ENCODE peak calls at places on chromosomes 13 and 19, in five cellular contexts. One of them, this sample, is unnamed.

GRCh38 chr19:35223084-35223790 is 5.3 kb downstream of the FAM187B start:
- DNase-seq in fibroblast of lung: no peak
- DNase-seq in suprapubic skin: peak; percentile 52
- DNase-seq in fibroblast of pulmonary artery: no peak
- DNase-seq in HL-60: peak; percentile 33
- DNase-seq in this sample: no peak

GRCh38 chr13:19737844-19738557 is 44.7 kb downstream of the PSPC1 start:
- DNase-seq in fibroblast of lung: peak; percentile 24
- DNase-seq in suprapubic skin: no peak
- DNase-seq in fibroblast of pulmonary artery: peak; percentile 20
- DNase-seq in HL-60: no peak
- DNase-seq in this sample: no peak

GRCh38 chr13:101218484-101218883 is 197.8 kb downstream of the NALCN start:
- DNase-seq in fibroblast of lung: no peak
- DNase-seq in suprapubic skin: no peak
- DNase-seq in fibroblast of pulmonary artery: no peak
- DNase-seq in HL-60: no peak
- DNase-seq in this sample: no peak

GRCh38 chr13:99363391-99363790 is 56.2 kb upstream of the GPR183 start:
- DNase-seq in fibroblast of lung: no peak
- DNase-seq in suprapubic skin: peak; percentile 61
- DNase-seq in fibroblast of pulmonary artery: no peak
- DNase-seq in HL-60: no peak
- DNase-seq in this sample: no peak

GRCh38 chr13:83984793-83985192 is 102.5 kb upstream of the SLITRK1 start:
- DNase-seq in fibroblast of lung: no peak
- DNase-seq in suprapubic skin: no peak
- DNase-seq in fibroblast of pulmonary artery: no peak
- DNase-seq in HL-60: no peak
- DNase-seq in this sample: no peak

GRCh38 chr13:45747071-45747470 is 45.0 kb downstream of the CBY2 start:
- DNase-seq in fibroblast of lung: no peak
- DNase-seq in suprapubic skin: no peak
- DNase-seq in fibroblast of pulmonary artery: no peak
- DNase-seq in HL-60: peak; percentile 73
- DNase-seq in this sample: no peak

GRCh38 chr19:48896191-48896720 is 2.3 kb downstream of the TULP2 start:
- DNase-seq in fibroblast of lung: peak; percentile 39
- DNase-seq in suprapubic skin: peak; percentile 89
- DNase-seq in fibroblast of pulmonary artery: peak; percentile 43
- DNase-seq in HL-60: no peak
- DNase-seq in this sample: peak; percentile 71

GRCh38 chr19:43624933-43625332 is 5.5 kb upstream of the ZNF428 start:
- DNase-seq in fibroblast of lung: no peak
- DNase-seq in suprapubic skin: no peak
- DNase-seq in fibroblast of pulmonary artery: peak; percentile 56
- DNase-seq in HL-60: peak; percentile 77
- DNase-seq in this sample: peak; percentile 63

GRCh38 chr19:39497850-39498261 is 891 bp upstream of the DLL3 start:
- DNase-seq in fibroblast of lung: peak; percentile 24
- DNase-seq in suprapubic skin: no peak
- DNase-seq in fibroblast of pulmonary artery: peak; percentile 29
- DNase-seq in HL-60: no peak
- DNase-seq in this sample: peak; percentile 49

GRCh38 chr19:43984687-43985000 is 656 bp downstream of the ZNF155 start:
- DNase-seq in fibroblast of lung: no peak
- DNase-seq in suprapubic skin: no peak
- DNase-seq in fibroblast of pulmonary artery: no peak
- DNase-seq in HL-60: peak; percentile 12
- DNase-seq in this sample: peak; percentile 24

GRCh38 chr19:31256601-31256990 is 92.6 kb downstream of the TSHZ3 start:
- DNase-seq in fibroblast of lung: no peak
- DNase-seq in suprapubic skin: no peak
- DNase-seq in fibroblast of pulmonary artery: no peak
- DNase-seq in HL-60: no peak
- DNase-seq in this sample: no peak

GRCh38 chr19:33577947-33578346 is 43.8 kb upstream of the CHST8 start:
- DNase-seq in fibroblast of lung: no peak
- DNase-seq in suprapubic skin: no peak
- DNase-seq in fibroblast of pulmonary artery: no peak
- DNase-seq in HL-60: no peak
- DNase-seq in this sample: no peak

GRCh38 chr19:55550321-55550650 is 4.9 kb upstream of the SBK3 start:
- DNase-seq in fibroblast of lung: peak; percentile 65
- DNase-seq in suprapubic skin: no peak
- DNase-seq in fibroblast of pulmonary artery: no peak
- DNase-seq in HL-60: no peak
- DNase-seq in this sample: no peak

GRCh38 chr13:38530492-38530891 is 156.4 kb upstream of the FREM2 start:
- DNase-seq in fibroblast of lung: peak; percentile 3
- DNase-seq in suprapubic skin: no peak
- DNase-seq in fibroblast of pulmonary artery: peak; percentile 53
- DNase-seq in HL-60: no peak
- DNase-seq in this sample: no peak

GRCh38 chr13:114311387-114311786 is 2.9 kb upstream of the CHAMP1 start:
- DNase-seq in fibroblast of lung: no peak
- DNase-seq in suprapubic skin: no peak
- DNase-seq in fibroblast of pulmonary artery: no peak
- DNase-seq in HL-60: no peak
- DNase-seq in this sample: no peak

GRCh38 chr19:5281588-5281987 is 59.0 kb downstream of the PTPRS start:
- DNase-seq in fibroblast of lung: no peak
- DNase-seq in suprapubic skin: peak; percentile 89
- DNase-seq in fibroblast of pulmonary artery: no peak
- DNase-seq in HL-60: no peak
- DNase-seq in this sample: peak; percentile 76

GRCh38 chr13:76934671-76935070 is 13.6 kb upstream of the ACOD1 start:
- DNase-seq in fibroblast of lung: no peak
- DNase-seq in suprapubic skin: no peak
- DNase-seq in fibroblast of pulmonary artery: no peak
- DNase-seq in HL-60: no peak
- DNase-seq in this sample: no peak

GRCh38 chr19:3949294-3949693 is 16.4 kb downstream of the NMRK2 start:
- DNase-seq in fibroblast of lung: no peak
- DNase-seq in suprapubic skin: no peak
- DNase-seq in fibroblast of pulmonary artery: no peak
- DNase-seq in HL-60: no peak
- DNase-seq in this sample: no peak

GRCh38 chr13:27830010-27830409 is 37.7 kb downstream of the GSX1 start:
- DNase-seq in fibroblast of lung: peak; percentile 11
- DNase-seq in suprapubic skin: no peak
- DNase-seq in fibroblast of pulmonary artery: peak; percentile 30
- DNase-seq in HL-60: peak; percentile 47
- DNase-seq in this sample: peak; percentile 48

GRCh38 chr13:43238341-43239083 is 215.1 kb downstream of the DNAJC15 start:
- DNase-seq in fibroblast of lung: no peak
- DNase-seq in suprapubic skin: no peak
- DNase-seq in fibroblast of pulmonary artery: no peak
- DNase-seq in HL-60: no peak
- DNase-seq in this sample: no peak

GRCh38 chr19:460877-461609 is at the start of gene SHC2:
- DNase-seq in fibroblast of lung: no peak
- DNase-seq in suprapubic skin: no peak
- DNase-seq in fibroblast of pulmonary artery: no peak
- DNase-seq in HL-60: no peak
- DNase-seq in this sample: peak; percentile 54

GRCh38 chr13:43363156-43363918 is 340.0 kb downstream of the DNAJC15 start:
- DNase-seq in fibroblast of lung: peak; percentile 81
- DNase-seq in suprapubic skin: no peak
- DNase-seq in fibroblast of pulmonary artery: peak; percentile 67
- DNase-seq in HL-60: no peak
- DNase-seq in this sample: no peak

GRCh38 chr13:32594339-32594738 is 8.1 kb downstream of the PDS5B start:
- DNase-seq in fibroblast of lung: peak; percentile 39
- DNase-seq in suprapubic skin: no peak
- DNase-seq in fibroblast of pulmonary artery: peak; percentile 36
- DNase-seq in HL-60: no peak
- DNase-seq in this sample: no peak

GRCh38 chr19:43777163-43777700 is 3.5 kb downstream of the KCNN4 start:
- DNase-seq in fibroblast of lung: peak; percentile 82
- DNase-seq in suprapubic skin: no peak
- DNase-seq in fibroblast of pulmonary artery: no peak
- DNase-seq in HL-60: peak; percentile 94
- DNase-seq in this sample: no peak

DNA sequence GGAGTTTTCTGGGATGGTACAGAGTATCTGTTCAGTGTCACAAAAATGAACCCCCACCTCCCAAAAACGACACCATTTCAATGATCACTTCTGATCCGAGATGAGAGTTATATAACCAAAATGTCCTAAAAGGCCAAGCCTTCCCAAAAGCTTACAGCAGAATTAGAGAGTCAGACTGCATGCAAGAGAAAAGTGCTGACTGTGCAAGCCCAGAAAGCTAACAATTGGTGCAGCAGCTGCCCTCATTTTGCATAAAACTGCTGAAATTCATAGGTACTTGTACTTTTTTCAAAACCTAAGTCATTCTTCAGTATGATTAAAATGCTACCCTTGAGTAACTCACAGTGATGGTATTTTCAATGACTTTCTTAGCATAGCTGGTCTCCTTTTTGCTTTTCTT is 819.6 kb upstream of the ARGLU1 start:
- DNase-seq in fibroblast of lung: no peak
- DNase-seq in suprapubic skin: no peak
- DNase-seq in fibroblast of pulmonary artery: no peak
- DNase-seq in HL-60: no peak
- DNase-seq in this sample: no peak
- H3K4me3 ChIP-seq in fibroblast of lung: no peak overlapping the region
- H3K4me3 ChIP-seq in suprapubic skin: no peak overlapping the region
- H3K4me3 ChIP-seq in fibroblast of pulmonary artery: no peak overlapping the region
- H3K4me3 ChIP-seq in HL-60: no peak overlapping the region
- H3K4me3 ChIP-seq in this sample: no peak overlapping the region

DNA sequence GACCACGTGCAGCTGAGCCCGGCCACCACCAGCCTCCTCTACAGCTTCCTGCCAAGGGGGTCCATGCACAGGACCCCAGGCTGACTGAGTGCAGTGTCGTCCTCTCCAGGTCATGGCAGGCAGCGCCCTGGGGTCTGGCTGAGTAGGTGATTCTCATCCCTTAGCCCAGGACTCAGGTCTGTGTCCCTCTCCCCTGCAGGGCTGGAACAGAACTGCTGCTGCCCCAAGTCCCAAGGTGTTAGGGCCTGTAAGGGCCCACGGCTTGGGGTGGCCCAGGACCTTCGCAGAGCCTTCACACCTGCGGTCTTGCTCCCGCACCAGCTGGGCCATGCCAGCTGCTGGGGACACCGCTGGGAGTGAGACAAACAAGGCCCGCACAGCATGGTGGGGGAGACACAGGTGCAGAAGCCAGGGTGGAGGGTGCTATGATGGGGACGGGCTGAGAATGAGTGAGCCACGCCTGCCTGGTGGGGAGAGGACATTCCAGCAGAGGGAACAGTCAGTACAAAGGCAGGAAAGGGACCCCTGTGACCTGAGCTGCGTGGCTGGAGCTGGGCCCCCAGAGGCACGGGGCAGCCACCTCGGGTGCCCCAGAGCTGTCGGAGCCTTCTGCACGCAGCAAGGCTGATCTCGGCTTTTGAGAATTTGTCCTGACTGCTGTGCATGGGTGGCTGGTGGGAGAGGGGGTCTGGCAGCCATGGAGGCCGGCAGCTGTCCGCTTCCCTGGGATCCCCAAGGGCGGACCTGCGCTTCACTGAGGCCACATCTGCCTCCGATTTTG is 11.9 kb downstream of the PLEKHF1 start:
- DNase-seq in fibroblast of lung: no peak
- DNase-seq in suprapubic skin: no peak
- DNase-seq in fibroblast of pulmonary artery: no peak
- DNase-seq in HL-60: no peak
- DNase-seq in this sample: no peak
- TF ChIP-seq CTCF in fibroblast of lung: no peak
- TF ChIP-seq CTCF in suprapubic skin: no peak
- TF ChIP-seq CTCF in fibroblast of pulmonary artery: no peak
- TF ChIP-seq CTCF in HL-60: no peak
- TF ChIP-seq CTCF in this sample: no peak

GRCh38 chr13:48232420-48233096 is 448 bp upstream of the ITM2B start:
- DNase-seq in fibroblast of lung: no peak
- DNase-seq in suprapubic skin: peak; percentile 82
- DNase-seq in fibroblast of pulmonary artery: no peak
- DNase-seq in HL-60: peak; percentile 40
- DNase-seq in this sample: no peak

GRCh38 chr13:48233097-48233885 is at the start of gene ITM2B:
- DNase-seq in fibroblast of lung: peak; percentile 72
- DNase-seq in suprapubic skin: peak; percentile 86
- DNase-seq in fibroblast of pulmonary artery: peak; percentile 74
- DNase-seq in HL-60: peak; percentile 72
- DNase-seq in this sample: peak; percentile 86

GRCh38 chr13:48231080-48231479 is 1.9 kb upstream of the ITM2B start:
- DNase-seq in fibroblast of lung: peak; percentile 40
- DNase-seq in suprapubic skin: no peak
- DNase-seq in fibroblast of pulmonary artery: peak; percentile 78
- DNase-seq in HL-60: no peak
- DNase-seq in this sample: no peak

GRCh38 chr13:48230541-48230940 is 2.5 kb upstream of the ITM2B start:
- DNase-seq in fibroblast of lung: no peak
- DNase-seq in suprapubic skin: no peak
- DNase-seq in fibroblast of pulmonary artery: no peak
- DNase-seq in HL-60: no peak
- DNase-seq in this sample: no peak

DNA sequence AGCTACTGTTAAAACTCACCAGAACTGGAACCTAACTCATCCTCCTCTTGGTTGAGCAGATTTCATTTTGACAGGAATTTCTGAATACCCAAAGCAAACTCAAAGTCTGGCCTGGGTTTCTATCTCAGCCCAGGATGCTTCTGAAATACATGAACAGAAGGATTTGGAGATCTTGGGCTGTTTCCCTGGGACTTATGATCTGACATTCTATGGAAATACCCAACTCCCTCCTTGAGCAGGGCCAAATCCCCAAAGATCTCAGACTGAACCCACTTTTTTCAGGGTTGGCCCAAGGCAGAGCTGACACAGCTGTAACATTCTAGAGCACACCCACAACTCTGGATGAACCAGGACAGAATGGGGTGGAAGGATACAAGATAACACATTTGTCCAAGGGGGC is 1.1 kb upstream of the ITM2B start:
- DNase-seq in fibroblast of lung: no peak
- DNase-seq in suprapubic skin: no peak
- DNase-seq in fibroblast of pulmonary artery: no peak
- DNase-seq in HL-60: no peak
- DNase-seq in this sample: no peak
- H3K4me3 ChIP-seq in fibroblast of lung: no peak overlapping the region
- H3K4me3 ChIP-seq in suprapubic skin: no peak overlapping the region
- H3K4me3 ChIP-seq in fibroblast of pulmonary artery: no peak overlapping the region
- H3K4me3 ChIP-seq in HL-60: no peak overlapping the region
- H3K4me3 ChIP-seq in this sample: no peak overlapping the region

GRCh38 chr13:109999659-110000533 is 213.5 kb upstream of the IRS2 start:
- DNase-seq in fibroblast of lung: no peak
- DNase-seq in suprapubic skin: peak; percentile 55
- DNase-seq in fibroblast of pulmonary artery: no peak
- DNase-seq in HL-60: no peak
- DNase-seq in this sample: no peak

GRCh38 chr13:109998030-109998429 is 211.6 kb upstream of the IRS2 start:
- DNase-seq in fibroblast of lung: no peak
- DNase-seq in suprapubic skin: no peak
- DNase-seq in fibroblast of pulmonary artery: no peak
- DNase-seq in HL-60: no peak
- DNase-seq in this sample: no peak

GRCh38 chr13:110000534-110001345 is 214.4 kb upstream of the IRS2 start:
- DNase-seq in fibroblast of lung: peak; percentile 35
- DNase-seq in suprapubic skin: no peak
- DNase-seq in fibroblast of pulmonary artery: no peak
- DNase-seq in HL-60: no peak
- DNase-seq in this sample: no peak

GRCh38 chr13:109996404-109996960 is 210.1 kb upstream of the IRS2 start:
- DNase-seq in fibroblast of lung: no peak
- DNase-seq in suprapubic skin: no peak
- DNase-seq in fibroblast of pulmonary artery: no peak
- DNase-seq in HL-60: no peak
- DNase-seq in this sample: no peak

GRCh38 chr13:109998808-109999528 is 212.6 kb upstream of the IRS2 start:
- DNase-seq in fibroblast of lung: peak; percentile 90
- DNase-seq in suprapubic skin: no peak
- DNase-seq in fibroblast of pulmonary artery: peak; percentile 84
- DNase-seq in HL-60: no peak
- DNase-seq in this sample: no peak
- TF ChIP-seq CTCF in fibroblast of lung: no peak
- TF ChIP-seq CTCF in suprapubic skin: no peak
- TF ChIP-seq CTCF in fibroblast of pulmonary artery: no peak
- TF ChIP-seq CTCF in HL-60: no peak
- TF ChIP-seq CTCF in this sample: no peak

This sample was measured in heart right ventricle.